ENCODE peak calls at places on chromosomes 6 and 20, in six cellular contexts. One of them, this sample, is unnamed.

GRCh38 chr6:43823390-43823789 is 53.4 kb downstream of the VEGFA start:
- DNase-seq in aorta: peak
- DNase-seq in neural crest cell: no peak
- DNase-seq in NB4: no peak
- DNase-seq in NCI-H1436: no peak
- DNase-seq in activated T-cell treated with anti-CD3 and anti-CD28 coated beads for 1 hour: no peak
- DNase-seq in this sample: no peak

GRCh38 chr20:4697189-4697873 is 24.4 kb upstream of the PRND start:
- DNase-seq in aorta: no peak
- DNase-seq in activated T-cell treated with anti-CD3 and anti-CD28 coated beads for 1 hour: no peak
- DNase-seq in NCI-H1436: no peak
- DNase-seq in neural crest cell: no peak
- DNase-seq in NB4: no peak
- DNase-seq in this sample: no peak

GRCh38 chr6:41439524-41440418 is 104.4 kb downstream of the NCR2 start:
- DNase-seq in activated T-cell treated with anti-CD3 and anti-CD28 coated beads for 1 hour: no peak
- DNase-seq in NCI-H1436: no peak
- DNase-seq in NB4: peak
- DNase-seq in aorta: no peak
- DNase-seq in neural crest cell: no peak
- DNase-seq in this sample: no peak

GRCh38 chr20:21365771-21366170 is 31.6 kb downstream of the NKX2-4 start:
- DNase-seq in activated T-cell treated with anti-CD3 and anti-CD28 coated beads for 1 hour: no peak
- DNase-seq in neural crest cell: no peak
- DNase-seq in NCI-H1436: no peak
- DNase-seq in NB4: no peak
- DNase-seq in aorta: no peak
- DNase-seq in this sample: no peak

GRCh38 chr6:157980288-157981131 is 1.2 kb upstream of the SYNJ2 start:
- DNase-seq in neural crest cell: no peak
- DNase-seq in NB4: peak
- DNase-seq in aorta: no peak
- DNase-seq in activated T-cell treated with anti-CD3 and anti-CD28 coated beads for 1 hour: no peak
- DNase-seq in NCI-H1436: no peak
- DNase-seq in this sample: no peak

GRCh38 chr6:169112483-169113320 is 140.9 kb downstream of the THBS2 start:
- DNase-seq in NCI-H1436: no peak
- DNase-seq in activated T-cell treated with anti-CD3 and anti-CD28 coated beads for 1 hour: no peak
- DNase-seq in neural crest cell: no peak
- DNase-seq in NB4: peak
- DNase-seq in aorta: no peak
- DNase-seq in this sample: no peak

GRCh38 chr6:79671605-79672266 is 40.6 kb downstream of the SH3BGRL2 start:
- DNase-seq in aorta: no peak
- DNase-seq in NCI-H1436: peak
- DNase-seq in activated T-cell treated with anti-CD3 and anti-CD28 coated beads for 1 hour: peak
- DNase-seq in neural crest cell: no peak
- DNase-seq in NB4: no peak
- DNase-seq in this sample: peak

GRCh38 chr6:92352130-92352529 is 1067.2 kb downstream of the EPHA7 start:
- DNase-seq in neural crest cell: no peak
- DNase-seq in NCI-H1436: no peak
- DNase-seq in aorta: no peak
- DNase-seq in activated T-cell treated with anti-CD3 and anti-CD28 coated beads for 1 hour: no peak
- DNase-seq in NB4: no peak
- DNase-seq in this sample: no peak

GRCh38 chr6:41577865-41578713 is 31.9 kb downstream of the FOXP4 start:
- DNase-seq in activated T-cell treated with anti-CD3 and anti-CD28 coated beads for 1 hour: no peak
- DNase-seq in aorta: no peak
- DNase-seq in NB4: peak
- DNase-seq in neural crest cell: peak
- DNase-seq in NCI-H1436: peak
- DNase-seq in this sample: peak

GRCh38 chr6:70369332-70369950 is 43.9 kb upstream of the FAM135A start:
- DNase-seq in NB4: peak
- DNase-seq in neural crest cell: peak
- DNase-seq in NCI-H1436: peak
- DNase-seq in activated T-cell treated with anti-CD3 and anti-CD28 coated beads for 1 hour: peak
- DNase-seq in aorta: peak
- DNase-seq in this sample: peak

GRCh38 chr20:34528921-34529297 is 12.7 kb downstream of the DYNLRB1 start:
- DNase-seq in NB4: no peak
- DNase-seq in aorta: no peak
- DNase-seq in activated T-cell treated with anti-CD3 and anti-CD28 coated beads for 1 hour: no peak
- DNase-seq in NCI-H1436: no peak
- DNase-seq in neural crest cell: no peak
- DNase-seq in this sample: no peak

GRCh38 chr6:3258201-3258600 is 546 bp upstream of the PSMG4 start:
- DNase-seq in NCI-H1436: no peak
- DNase-seq in activated T-cell treated with anti-CD3 and anti-CD28 coated beads for 1 hour: no peak
- DNase-seq in neural crest cell: no peak
- DNase-seq in NB4: no peak
- DNase-seq in aorta: no peak
- DNase-seq in this sample: no peak

GRCh38 chr20:2708665-2709064 is 16.1 kb downstream of the EBF4 start:
- DNase-seq in NCI-H1436: no peak
- DNase-seq in neural crest cell: no peak
- DNase-seq in activated T-cell treated with anti-CD3 and anti-CD28 coated beads for 1 hour: no peak
- DNase-seq in NB4: no peak
- DNase-seq in aorta: no peak
- DNase-seq in this sample: no peak

GRCh38 chr6:50791900-50792508 is 26.7 kb upstream of the TFAP2B start:
- DNase-seq in neural crest cell: peak
- DNase-seq in activated T-cell treated with anti-CD3 and anti-CD28 coated beads for 1 hour: no peak
- DNase-seq in aorta: no peak
- DNase-seq in NB4: peak
- DNase-seq in NCI-H1436: peak
- DNase-seq in this sample: peak

GRCh38 chr6:6556738-6557503 is 31.6 kb upstream of the LY86 start:
- DNase-seq in NCI-H1436: peak
- DNase-seq in NB4: peak
- DNase-seq in activated T-cell treated with anti-CD3 and anti-CD28 coated beads for 1 hour: peak
- DNase-seq in neural crest cell: peak
- DNase-seq in aorta: no peak
- DNase-seq in this sample: no peak

GRCh38 chr20:33481431-33481941 is 8.4 kb upstream of the CBFA2T2 start:
- DNase-seq in NB4: no peak
- DNase-seq in activated T-cell treated with anti-CD3 and anti-CD28 coated beads for 1 hour: no peak
- DNase-seq in NCI-H1436: no peak
- DNase-seq in neural crest cell: no peak
- DNase-seq in aorta: no peak
- DNase-seq in this sample: no peak

GRCh38 chr20:34979366-34980153 is 23.9 kb downstream of the MYH7B start:
- DNase-seq in neural crest cell: no peak
- DNase-seq in NB4: no peak
- DNase-seq in NCI-H1436: no peak
- DNase-seq in aorta: no peak
- DNase-seq in activated T-cell treated with anti-CD3 and anti-CD28 coated beads for 1 hour: no peak
- DNase-seq in this sample: no peak

GRCh38 chr20:45910670-45911485 is 1.1 kb downstream of the PLTP start:
- DNase-seq in NB4: peak
- DNase-seq in neural crest cell: peak
- DNase-seq in NCI-H1436: peak
- DNase-seq in aorta: peak
- DNase-seq in activated T-cell treated with anti-CD3 and anti-CD28 coated beads for 1 hour: peak
- DNase-seq in this sample: peak

GRCh38 chr20:63536997-63537524 is at the start of gene PTK6:
- DNase-seq in NB4: peak
- DNase-seq in activated T-cell treated with anti-CD3 and anti-CD28 coated beads for 1 hour: no peak
- DNase-seq in NCI-H1436: no peak
- DNase-seq in aorta: no peak
- DNase-seq in neural crest cell: no peak
- DNase-seq in this sample: no peak

GRCh38 chr6:5710516-5710915 is 296.2 kb downstream of the NRN1 start:
- DNase-seq in neural crest cell: no peak
- DNase-seq in aorta: no peak
- DNase-seq in activated T-cell treated with anti-CD3 and anti-CD28 coated beads for 1 hour: no peak
- DNase-seq in NCI-H1436: no peak
- DNase-seq in NB4: no peak
- DNase-seq in this sample: no peak

GRCh38 chr20:37226889-37227288 is 34.7 kb downstream of the GHRH start:
- DNase-seq in NCI-H1436: no peak
- DNase-seq in neural crest cell: no peak
- DNase-seq in NB4: no peak
- DNase-seq in aorta: no peak
- DNase-seq in activated T-cell treated with anti-CD3 and anti-CD28 coated beads for 1 hour: no peak
- DNase-seq in this sample: no peak

GRCh38 chr6:165766026-165766425 is 103.0 kb upstream of the PDE10A start:
- DNase-seq in NCI-H1436: no peak
- DNase-seq in neural crest cell: no peak
- DNase-seq in NB4: no peak
- DNase-seq in activated T-cell treated with anti-CD3 and anti-CD28 coated beads for 1 hour: no peak
- DNase-seq in aorta: no peak
- DNase-seq in this sample: no peak

GRCh38 chr20:33012327-33013189 is 5.1 kb downstream of the BPIFB2 start:
- DNase-seq in aorta: no peak
- DNase-seq in activated T-cell treated with anti-CD3 and anti-CD28 coated beads for 1 hour: no peak
- DNase-seq in neural crest cell: no peak
- DNase-seq in NCI-H1436: no peak
- DNase-seq in NB4: no peak
- DNase-seq in this sample: no peak

GRCh38 chr20:58145506-58146080 is 82.9 kb downstream of the ANKRD60 start:
- DNase-seq in aorta: peak
- DNase-seq in neural crest cell: no peak
- DNase-seq in activated T-cell treated with anti-CD3 and anti-CD28 coated beads for 1 hour: no peak
- DNase-seq in NCI-H1436: no peak
- DNase-seq in NB4: no peak
- DNase-seq in this sample: no peak

GRCh38 chr6:154606457-154606856 is 96.0 kb upstream of the CNKSR3 start:
- DNase-seq in NCI-H1436: no peak
- DNase-seq in neural crest cell: no peak
- DNase-seq in aorta: no peak
- DNase-seq in NB4: peak
- DNase-seq in activated T-cell treated with anti-CD3 and anti-CD28 coated beads for 1 hour: no peak
- DNase-seq in this sample: no peak

GRCh38 chr6:161660666-161661571 is 387.1 kb upstream of the AGPAT4 start:
- DNase-seq in neural crest cell: no peak
- DNase-seq in activated T-cell treated with anti-CD3 and anti-CD28 coated beads for 1 hour: no peak
- DNase-seq in NB4: peak
- DNase-seq in aorta: no peak
- DNase-seq in NCI-H1436: no peak
- DNase-seq in this sample: no peak

GRCh38 chr6:154572592-154572991 is 62.1 kb upstream of the CNKSR3 start:
- DNase-seq in neural crest cell: no peak
- DNase-seq in NCI-H1436: no peak
- DNase-seq in activated T-cell treated with anti-CD3 and anti-CD28 coated beads for 1 hour: no peak
- DNase-seq in NB4: no peak
- DNase-seq in aorta: no peak
- DNase-seq in this sample: no peak

GRCh38 chr20:42788707-42789106 is 401.0 kb downstream of the PTPRT start:
- DNase-seq in aorta: no peak
- DNase-seq in NCI-H1436: no peak
- DNase-seq in neural crest cell: no peak
- DNase-seq in activated T-cell treated with anti-CD3 and anti-CD28 coated beads for 1 hour: no peak
- DNase-seq in NB4: no peak
- DNase-seq in this sample: no peak

GRCh38 chr20:24914388-24915241 is 34.5 kb upstream of the CST7 start:
- DNase-seq in NB4: no peak
- DNase-seq in NCI-H1436: no peak
- DNase-seq in neural crest cell: no peak
- DNase-seq in activated T-cell treated with anti-CD3 and anti-CD28 coated beads for 1 hour: no peak
- DNase-seq in aorta: no peak
- DNase-seq in this sample: no peak

GRCh38 chr20:59819496-59820203 is 113.8 kb downstream of the SYCP2 start:
- DNase-seq in NB4: no peak
- DNase-seq in aorta: peak
- DNase-seq in NCI-H1436: no peak
- DNase-seq in neural crest cell: no peak
- DNase-seq in activated T-cell treated with anti-CD3 and anti-CD28 coated beads for 1 hour: no peak
- DNase-seq in this sample: no peak

GRCh38 chr6:5151955-5152401 is 66.8 kb downstream of the PPP1R3G start:
- DNase-seq in activated T-cell treated with anti-CD3 and anti-CD28 coated beads for 1 hour: no peak
- DNase-seq in neural crest cell: no peak
- DNase-seq in aorta: no peak
- DNase-seq in NB4: no peak
- DNase-seq in NCI-H1436: no peak
- DNase-seq in this sample: no peak

GRCh38 chr6:47188588-47189021 is 121.1 kb downstream of the TNFRSF21 start:
- DNase-seq in neural crest cell: no peak
- DNase-seq in NB4: no peak
- DNase-seq in NCI-H1436: no peak
- DNase-seq in activated T-cell treated with anti-CD3 and anti-CD28 coated beads for 1 hour: no peak
- DNase-seq in aorta: no peak
- DNase-seq in this sample: no peak

GRCh38 chr6:129189266-129189665 is 306.3 kb downstream of the LAMA2 start:
- DNase-seq in NB4: no peak
- DNase-seq in neural crest cell: no peak
- DNase-seq in aorta: no peak
- DNase-seq in NCI-H1436: no peak
- DNase-seq in activated T-cell treated with anti-CD3 and anti-CD28 coated beads for 1 hour: no peak
- DNase-seq in this sample: no peak

GRCh38 chr6:41783106-41783780 is 2.7 kb downstream of the PRICKLE4 start:
- DNase-seq in NB4: no peak
- DNase-seq in aorta: no peak
- DNase-seq in neural crest cell: no peak
- DNase-seq in activated T-cell treated with anti-CD3 and anti-CD28 coated beads for 1 hour: no peak
- DNase-seq in NCI-H1436: no peak
- DNase-seq in this sample: no peak

GRCh38 chr6:165644586-165645266 is 18.3 kb downstream of the PDE10A start:
- DNase-seq in activated T-cell treated with anti-CD3 and anti-CD28 coated beads for 1 hour: no peak
- DNase-seq in neural crest cell: no peak
- DNase-seq in NCI-H1436: no peak
- DNase-seq in NB4: no peak
- DNase-seq in aorta: no peak
- DNase-seq in this sample: no peak

GRCh38 chr20:37377346-37378081 is 31.6 kb downstream of the SRC start:
- DNase-seq in activated T-cell treated with anti-CD3 and anti-CD28 coated beads for 1 hour: no peak
- DNase-seq in NCI-H1436: no peak
- DNase-seq in NB4: no peak
- DNase-seq in aorta: no peak
- DNase-seq in neural crest cell: no peak
- DNase-seq in this sample: no peak

GRCh38 chr20:47802226-47802920 is 17.1 kb upstream of the SULF2 start:
- DNase-seq in neural crest cell: no peak
- DNase-seq in NCI-H1436: no peak
- DNase-seq in aorta: peak
- DNase-seq in NB4: no peak
- DNase-seq in activated T-cell treated with anti-CD3 and anti-CD28 coated beads for 1 hour: no peak
- DNase-seq in this sample: no peak

GRCh38 chr20:33053291-33054106 is at the start of gene BPIFB3:
- DNase-seq in activated T-cell treated with anti-CD3 and anti-CD28 coated beads for 1 hour: no peak
- DNase-seq in neural crest cell: no peak
- DNase-seq in aorta: no peak
- DNase-seq in NB4: no peak
- DNase-seq in NCI-H1436: no peak
- DNase-seq in this sample: no peak

GRCh38 chr20:8255945-8256632 is 124.0 kb downstream of the PLCB1 start:
- DNase-seq in NCI-H1436: no peak
- DNase-seq in neural crest cell: no peak
- DNase-seq in activated T-cell treated with anti-CD3 and anti-CD28 coated beads for 1 hour: no peak
- DNase-seq in aorta: no peak
- DNase-seq in NB4: no peak
- DNase-seq in this sample: no peak

GRCh38 chr6:46879003-46879402 is 42.7 kb downstream of the ADGRF5 start:
- DNase-seq in NB4: no peak
- DNase-seq in NCI-H1436: no peak
- DNase-seq in aorta: no peak
- DNase-seq in activated T-cell treated with anti-CD3 and anti-CD28 coated beads for 1 hour: no peak
- DNase-seq in neural crest cell: no peak
- DNase-seq in this sample: no peak